ENCODE peak calls at places on chromosomes 13 and 19, in five cellular contexts. Y is GM23248; I is CD8-positive, alpha-beta T cell; G is activated T-helper 1 cell treated with anti-CD3 and anti-CD28 coated beads, Interleukin-2, amount 50 U/mL, for 16 hours; N is stimulated activated CD4-positive, alpha-beta T cell treated with anti-CD3 and anti-CD28 coated beads, Interleukin-4, amount 100 ng/mL, for 48 hours. W is an unnamed sample.

GRCh38 chr19:1992759-1993260 is 22.7 kb downstream of the BTBD2 start:
- DNase-seq in G (no peak), I (no peak), N (peak; percentile 24), Y (peak; percentile 52), W (no peak)

GRCh38 chr19:49094505-49095482 is 9.5 kb downstream of the SNRNP70 start:
- DNase-seq in N (no peak), G (no peak), Y (peak; percentile 25), I (no peak), W (no peak)

GRCh38 chr13:34462843-34463242 is 479.2 kb upstream of the NBEA start:
- DNase-seq in N (no peak), G (no peak), Y (peak; percentile 82), I (no peak), W (peak; percentile 3)

GRCh38 chr19:35457173-35457572 is 9.1 kb downstream of the FFAR2 start:
- DNase-seq in I (no peak), Y (no peak), N (no peak), G (no peak), W (no peak)

GRCh38 chr13:59480398-59480797 is 683.3 kb downstream of the DIAPH3 start:
- DNase-seq in G (no peak), I (no peak), N (no peak), Y (no peak), W (no peak)

GRCh38 chr19:5155586-5156210 is 184.9 kb downstream of the PTPRS start:
- DNase-seq in N (no peak), I (no peak), Y (no peak), G (no peak), W (no peak)

GRCh38 chr13:83634601-83635000 is 247.7 kb downstream of the SLITRK1 start:
- DNase-seq in N (no peak), I (no peak), Y (no peak), G (no peak), W (no peak)

GRCh38 chr19:49142866-49143335 is 12.3 kb downstream of the HRC start:
- DNase-seq in N (peak; percentile 74), I (peak; percentile 44), Y (peak; percentile 96), G (no peak), W (peak; percentile 75)

GRCh38 chr19:13838071-13838942 is 38.6 kb upstream of the NANOS3 start:
- DNase-seq in N (no peak), Y (peak; percentile 21), G (no peak), I (no peak), W (no peak)

GRCh38 chr13:113995051-113995601 is 21.2 kb upstream of the C13orf46 start:
- DNase-seq in N (no peak), Y (no peak), I (no peak), G (no peak), W (no peak)

GRCh38 chr19:53537126-53537522 is 821 bp upstream of the ZNF331 start:
- DNase-seq in G (no peak), N (no peak), Y (no peak), I (no peak), W (no peak)

GRCh38 chr13:113616991-113617749 is 32.6 kb downstream of the TFDP1 start:
- DNase-seq in Y (no peak), G (no peak), I (no peak), N (no peak), W (peak; percentile 85)

GRCh38 chr13:34349091-34349722 is 531.3 kb downstream of the RFC3 start:
- DNase-seq in Y (peak; percentile 95), I (no peak), N (no peak), G (no peak), W (peak; percentile 98)

GRCh38 chr13:51396352-51396751 is 56.5 kb downstream of the INTS6 start:
- DNase-seq in Y (peak; percentile 65), I (no peak), G (no peak), N (no peak), W (no peak)

GRCh38 chr13:44465318-44465717 is 91.7 kb downstream of the SERP2 start:
- DNase-seq in Y (peak; percentile 32), G (no peak), I (no peak), N (no peak), W (no peak)

GRCh38 chr19:32200312-32201038 is 144.9 kb upstream of the ZNF507 start:
- DNase-seq in I (no peak), Y (no peak), N (no peak), G (no peak), W (no peak)

GRCh38 chr13:100890645-100891044 is 216.1 kb upstream of the TMTC4 start:
- DNase-seq in N (no peak), I (no peak), G (no peak), Y (no peak), W (no peak)

GRCh38 chr19:41299755-41300089 is 10.2 kb upstream of the CCDC97 start:
- DNase-seq in I (no peak), N (no peak), G (no peak), Y (peak; percentile 86), W (no peak)